ENCODE peak calls at places on chromosomes 1 and 21, in six cellular contexts. T is HS-27A, M is testis, V is SJSA1, K is HTR-8/SVneo, D is MCF 10A. Z is an unnamed sample.
A peak's percentile ranks its signal among the peaks of the same experiment; 100 is the strongest.

GRCh38 chr1:222387020-222387816 is 160.7 kb downstream of the HHIPL2 start:
- DNase-seq in T (no peak), V (no peak), K (no peak), D (peak; percentile 36), M (peak; percentile 44), Z (no peak)

GRCh38 chr1:167687919-167688519 is 33.8 kb upstream of the MPZL1 start:
- DNase-seq in D (peak; percentile 93), V (peak; percentile 73), M (peak; percentile 93), T (peak; percentile 35), K (peak; percentile 76), Z (peak; percentile 88)

GRCh38 chr1:204377800-204378608 is 18.3 kb upstream of the PLEKHA6 start:
- DNase-seq in T (no peak), K (peak; percentile 56), D (peak; percentile 46), M (peak; percentile 26), V (no peak), Z (peak; percentile 49)

GRCh38 chr1:46489169-46489637 is 433 bp upstream of the DMBX1 start:
- DNase-seq in V (no peak), T (no peak), K (no peak), D (no peak), M (no peak), Z (no peak)

GRCh38 chr1:208431721-208432120 is 187.5 kb upstream of the PLXNA2 start:
- DNase-seq in D (peak; percentile 71), M (no peak), T (no peak), K (no peak), V (peak; percentile 68), Z (no peak)

GRCh38 chr1:211326528-211327340 is at the start of gene TRAF5:
- DNase-seq in D (peak; percentile 58), M (peak; percentile 77), T (no peak), K (peak; percentile 51), V (peak; percentile 53), Z (peak; percentile 48)

GRCh38 chr1:118963456-118964430 is 24.4 kb downstream of the TBX15 start:
- DNase-seq in M (no peak), T (no peak), K (no peak), V (peak; percentile 50), D (peak; percentile 85), Z (no peak)

GRCh38 chr1:86227026-86227425 is 70.5 kb upstream of the COL24A1 start:
- DNase-seq in D (no peak), M (no peak), V (no peak), K (no peak), T (no peak), Z (no peak)

GRCh38 chr1:15510611-15511405 is 13.2 kb downstream of the CASP9 start:
- DNase-seq in K (no peak), V (no peak), T (no peak), M (no peak), D (no peak), Z (no peak)

GRCh38 chr1:3729594-3730555 is 22.4 kb upstream of the CCDC27 start:
- DNase-seq in M (peak; percentile 53), D (no peak), T (no peak), V (no peak), K (no peak), Z (no peak)

GRCh38 chr1:29062157-29062942 is 61.4 kb downstream of the TMEM200B start:
- DNase-seq in M (no peak), K (no peak), D (no peak), T (no peak), V (no peak), Z (no peak)

GRCh38 chr1:25785321-25786067 is 14.5 kb upstream of the SELENON start:
- DNase-seq in T (no peak), V (no peak), M (no peak), K (no peak), D (no peak), Z (no peak)

GRCh38 chr1:236149003-236149595 is 6.8 kb downstream of the GPR137B start:
- DNase-seq in M (no peak), T (no peak), K (no peak), V (no peak), D (no peak), Z (no peak)

GRCh38 chr21:36337099-36337509 is 17.1 kb downstream of the MORC3 start:
- DNase-seq in D (peak; percentile 76), M (no peak), T (no peak), K (no peak), V (no peak), Z (no peak)